ENCODE peak calls at places on chromosome 22, in nine cellular contexts. T is GM12892, S is lower leg skin, R is heart left ventricle, K is A549, M is tibial nerve, E is sigmoid colon, F is ovary, V is stomach. L is an unnamed sample.

GRCh38 chr22:47277511-47277910 is 515.1 kb downstream of the TBC1D22A start:
- DNase-seq in T (no peak), S (no peak), R (peak; percentile 9), K (no peak), M (no peak), E (peak; percentile 15), F (no peak), V (no peak), L (no peak)

GRCh38 chr22:42711895-42712837 is 8.5 kb downstream of the A4GALT start:
- DNase-seq in T (no peak), S (no peak), R (peak; percentile 72), K (no peak), M (no peak), E (no peak), F (no peak), V (peak; percentile 60), L (no peak)

GRCh38 chr22:47102648-47103047 is 340.2 kb downstream of the TBC1D22A start:
- DNase-seq in T (no peak), S (peak; percentile 15), R (no peak), K (no peak), M (no peak), E (no peak), F (no peak), V (no peak), L (no peak)

GRCh38 chr22:17965538-17966402 is 58.6 kb downstream of the MICAL3 start:
- DNase-seq in T (no peak), S (no peak), R (no peak), K (no peak), M (no peak), E (no peak), F (no peak), V (no peak), L (peak; percentile 89)

GRCh38 chr22:33210129-33210784 is 152.1 kb upstream of the SYN3 start:
- DNase-seq in T (peak; percentile 58), S (no peak), R (no peak), K (peak; percentile 24), M (no peak), E (no peak), F (no peak), V (no peak), L (peak; percentile 32)

GRCh38 chr22:39234867-39235687 is 9.7 kb downstream of the PDGFB start:
- DNase-seq in T (no peak), S (peak; percentile 95), R (peak; percentile 93), K (no peak), M (no peak), E (no peak), F (no peak), V (peak; percentile 75), L (no peak)

GRCh38 chr22:46414704-46415103 is 79.2 kb downstream of the TRMU start:
- DNase-seq in T (no peak), S (no peak), R (no peak), K (no peak), M (no peak), E (no peak), F (no peak), V (no peak), L (no peak)

GRCh38 chr22:42419328-42419881 is 12.8 kb downstream of the NFAM1 start:
- DNase-seq in T (peak; percentile 60), S (no peak), R (no peak), K (no peak), M (no peak), E (no peak), F (no peak), V (no peak), L (no peak)

GRCh38 chr22:39689421-39689820 is 118.9 kb downstream of the CACNA1I start:
- DNase-seq in T (no peak), S (no peak), R (no peak), K (no peak), M (no peak), E (no peak), F (no peak), V (no peak), L (no peak)

GRCh38 chr22:47767403-47767802 is 1005.0 kb downstream of the TBC1D22A start:
- DNase-seq in T (no peak), S (no peak), R (no peak), K (no peak), M (no peak), E (no peak), F (no peak), V (no peak), L (no peak)

GRCh38 chr22:40326905-40327735 is 19.2 kb upstream of the ADSL start:
- DNase-seq in T (no peak), S (no peak), R (no peak), K (no peak), M (no peak), E (no peak), F (no peak), V (no peak), L (no peak)

GRCh38 chr22:46604306-46604690 is 15.9 kb upstream of the GRAMD4 start:
- DNase-seq in T (no peak), S (no peak), R (no peak), K (no peak), M (no peak), E (no peak), F (no peak), V (no peak), L (peak; percentile 75)

GRCh38 chr22:19289475-19290161 is 1.9 kb downstream of the CLTCL1 start:
- DNase-seq in T (no peak), S (no peak), R (no peak), K (no peak), M (no peak), E (no peak), F (no peak), V (no peak), L (no peak)

GRCh38 chr22:31211862-31212730 is at the start of gene LIMK2:
- DNase-seq in T (peak; percentile 96), S (peak; percentile 98), R (peak; percentile 97), K (peak; percentile 78), M (peak; percentile 93), E (peak; percentile 96), F (peak; percentile 96), V (peak; percentile 98), L (peak; percentile 97)
- TF ChIP-seq POLR2A in T (peak; percentile 88), S (no peak), R (no peak), K (peak; percentile 64), M (peak; percentile 79), E (peak; percentile 53), F (peak; percentile 52), V (peak; percentile 46), L (peak; percentile 67)

DNA sequence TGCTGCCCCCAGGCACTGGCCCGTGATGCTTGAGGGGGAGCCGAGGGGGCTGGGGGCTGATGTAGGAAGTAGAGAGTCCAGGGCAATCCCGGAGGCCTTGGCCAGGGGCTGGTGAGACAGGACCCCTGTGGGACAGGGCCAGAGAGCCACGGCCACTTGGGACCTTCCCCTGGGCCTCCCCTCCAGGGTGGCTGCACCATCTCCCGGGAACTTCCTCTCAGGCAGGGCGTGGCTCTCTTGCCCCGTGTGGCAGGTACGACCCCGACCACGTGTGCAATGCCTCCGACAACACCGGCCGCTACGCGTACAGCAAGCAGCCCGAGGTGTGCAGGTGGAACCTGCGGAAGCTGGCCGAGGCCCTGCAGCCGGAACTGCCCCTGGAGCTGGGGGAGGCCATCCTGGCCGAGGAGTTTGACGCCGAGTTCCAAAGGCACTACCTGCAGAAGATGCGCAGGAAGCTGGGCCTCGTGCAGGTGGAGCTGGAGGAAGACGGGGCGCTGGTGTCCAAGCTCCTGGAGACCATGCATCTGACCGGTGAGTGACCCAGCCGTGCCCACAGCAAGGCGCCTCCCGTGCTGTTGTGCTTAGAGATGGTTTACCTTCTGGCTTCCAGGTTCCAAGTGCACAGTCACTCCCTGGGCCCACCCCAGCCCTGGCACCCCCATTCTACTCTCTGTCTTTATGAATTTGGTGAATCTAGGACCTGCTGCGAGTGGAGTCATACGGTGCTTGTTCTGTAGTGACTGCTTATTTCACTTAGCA is 9.7 kb downstream of the SELENOO start:
- DNase-seq in T (no peak), S (no peak), R (no peak), K (no peak), M (no peak), E (no peak), F (no peak), V (no peak), L (no peak)
- TF ChIP-seq POLR2A in T (peak; percentile 38), S (no peak), R (no peak), K (no peak), M (no peak), E (no peak), F (no peak), V (no peak), L (no peak)

DNA sequence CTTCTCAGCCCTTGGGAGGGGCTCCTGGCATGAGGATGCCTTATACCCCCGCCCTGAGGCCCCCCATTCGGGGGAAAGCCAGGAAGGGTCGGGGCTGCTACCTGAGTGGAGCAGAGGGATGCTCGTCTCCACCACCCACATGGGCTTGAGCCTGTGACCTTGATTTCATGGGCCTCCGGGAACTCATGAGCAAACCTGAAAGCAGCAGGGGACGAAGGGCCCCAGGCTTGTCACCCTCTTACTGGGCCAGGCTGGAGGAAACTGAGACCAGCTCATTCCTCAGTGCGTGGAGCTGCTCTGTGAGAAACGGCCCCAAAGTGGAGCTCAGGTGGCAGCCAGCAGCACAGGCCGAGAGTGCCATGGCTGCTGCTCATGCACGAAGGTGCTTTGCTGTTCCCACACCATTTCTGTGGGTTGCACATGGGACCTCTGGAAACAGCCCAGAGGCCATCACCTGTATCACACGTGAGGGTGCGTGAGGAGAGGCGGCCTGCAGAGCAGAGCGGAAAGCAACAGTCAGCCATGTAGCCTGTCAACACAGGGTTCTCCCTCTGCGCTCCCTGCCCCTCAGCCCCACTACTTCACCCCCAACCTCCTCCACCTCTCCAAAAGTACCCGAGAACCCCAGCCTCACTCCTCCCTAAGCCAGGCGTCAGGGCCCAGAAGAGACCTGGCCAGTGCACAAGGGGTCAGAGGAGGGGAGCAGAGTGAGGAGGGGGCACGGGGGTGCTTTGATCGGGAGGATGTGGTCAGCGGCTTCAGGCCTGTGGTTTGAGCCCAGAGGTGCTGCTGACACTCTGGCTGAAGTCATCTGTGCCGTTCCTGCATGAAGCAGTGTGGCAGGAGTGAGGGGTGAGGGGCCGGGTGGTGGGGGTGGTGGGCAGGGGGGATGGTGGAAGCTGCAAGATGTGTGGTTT is 14.2 kb upstream of the IL2RB start:
- DNase-seq in T (peak; percentile 77), S (no peak), R (no peak), K (no peak), M (no peak), E (no peak), F (no peak), V (no peak), L (no peak)
- TF ChIP-seq POLR2A in T (peak; percentile 84), S (no peak), R (no peak), K (no peak), M (no peak), E (no peak), F (no peak), V (no peak), L (no peak)

GRCh38 chr22:23908561-23909205 is 14.5 kb downstream of the MIF start:
- DNase-seq in T (no peak), S (peak; percentile 26), R (no peak), K (no peak), M (no peak), E (no peak), F (no peak), V (no peak), L (no peak)

GRCh38 chr22:23906641-23907040 is 12.5 kb downstream of the MIF start:
- DNase-seq in T (no peak), S (no peak), R (no peak), K (no peak), M (no peak), E (no peak), F (no peak), V (no peak), L (no peak)

GRCh38 chr22:23910496-23911190 is 16.5 kb downstream of the MIF start:
- DNase-seq in T (no peak), S (peak; percentile 39), R (no peak), K (no peak), M (no peak), E (no peak), F (peak; percentile 15), V (no peak), L (no peak)

GRCh38 chr22:23911318-23911980 is 17.3 kb downstream of the MIF start:
- DNase-seq in T (no peak), S (peak; percentile 59), R (no peak), K (no peak), M (no peak), E (no peak), F (peak; percentile 14), V (no peak), L (no peak)

GRCh38 chr22:23909258-23909898 is 15.2 kb downstream of the MIF start:
- DNase-seq in T (no peak), S (peak; percentile 31), R (no peak), K (no peak), M (no peak), E (no peak), F (no peak), V (no peak), L (no peak)
- TF ChIP-seq POLR2A in T (no peak), S (no peak), R (no peak), K (no peak), M (no peak), E (no peak), F (no peak), V (no peak), L (no peak)

L was measured in erythroblast.